ENCODE peak calls at places on chromosomes 7 and 10, in five cellular contexts. I is small intestine, G is GM23338, U is sigmoid colon, O is heart right ventricle. C is an unnamed sample.

GRCh38 chr7:109879429-109879828 is 1211.5 kb upstream of the LRRN3 start:
- DNase-seq in I (no peak), G (no peak), U (no peak), O (no peak), C (no peak)

GRCh38 chr7:69199048-69199447 is 399.2 kb upstream of the AUTS2 start:
- DNase-seq in I (no peak), G (no peak), U (no peak), O (no peak), C (peak; percentile 37)

GRCh38 chr10:124384142-124384541 is 34.6 kb downstream of the OAT start:
- DNase-seq in I (no peak), G (no peak), U (peak; percentile 28), O (no peak), C (no peak)

GRCh38 chr10:99337261-99337905 is 8.2 kb downstream of the CNNM1 start:
- DNase-seq in I (no peak), G (no peak), U (no peak), O (no peak), C (no peak)

GRCh38 chr10:69217119-69217754 is 2.9 kb upstream of the HKDC1 start:
- DNase-seq in I (peak; percentile 96), G (no peak), U (no peak), O (no peak), C (no peak)

GRCh38 chr7:30662431-30662939 is 19.8 kb downstream of the CRHR2 start:
- DNase-seq in I (no peak), G (no peak), U (no peak), O (no peak), C (no peak)

GRCh38 chr10:5234106-5234877 is 37.7 kb downstream of the AKR1C4 start:
- DNase-seq in I (peak; percentile 90), G (no peak), U (no peak), O (peak; percentile 5), C (no peak)

GRCh38 chr10:101073631-101074030 is 11.8 kb downstream of the KAZALD1 start:
- DNase-seq in I (no peak), G (peak; percentile 63), U (no peak), O (no peak), C (no peak)

GRCh38 chr7:91789558-91789957 is 90.9 kb downstream of the MTERF1 start:
- DNase-seq in I (no peak), G (no peak), U (no peak), O (no peak), C (no peak)

GRCh38 chr7:152504367-152504766 is 68.6 kb upstream of the KMT2C start:
- DNase-seq in I (no peak), G (no peak), U (no peak), O (no peak), C (no peak)

GRCh38 chr7:5997210-5997808 is 11.5 kb downstream of the PMS2 start:
- DNase-seq in I (peak; percentile 78), G (peak; percentile 67), U (no peak), O (peak; percentile 60), C (no peak)

GRCh38 chr10:121910673-121911420 is 17.0 kb downstream of the ATE1 start:
- DNase-seq in I (no peak), G (no peak), U (no peak), O (no peak), C (no peak)

GRCh38 chr7:92754756-92755581 is 81.4 kb downstream of the CDK6 start:
- DNase-seq in I (no peak), G (no peak), U (no peak), O (no peak), C (no peak)

GRCh38 chr10:102630663-102631062 is 13.6 kb upstream of the TRIM8 start:
- DNase-seq in I (no peak), G (no peak), U (peak; percentile 35), O (no peak), C (no peak)

GRCh38 chr7:43674559-43675436 is 54.5 kb downstream of the COA1 start:
- DNase-seq in I (peak; percentile 79), G (no peak), U (no peak), O (no peak), C (no peak)

GRCh38 chr7:129843365-129843898 is 109.3 kb downstream of the UBE2H start:
- DNase-seq in I (no peak), G (peak; percentile 91), U (no peak), O (no peak), C (no peak)

GRCh38 chr7:94696981-94697670 is 41.2 kb upstream of the SGCE start:
- DNase-seq in I (peak; percentile 15), G (no peak), U (peak; percentile 86), O (peak; percentile 46), C (no peak)

GRCh38 chr7:69615696-69616095 is 17.4 kb downstream of the AUTS2 start:
- DNase-seq in I (no peak), G (no peak), U (no peak), O (no peak), C (no peak)

GRCh38 chr7:31517103-31517502 is 3.2 kb downstream of the ITPRID1 start:
- DNase-seq in I (no peak), G (no peak), U (no peak), O (no peak), C (no peak)

GRCh38 chr7:94237417-94237816 is 157.3 kb upstream of the COL1A2 start:
- DNase-seq in I (no peak), G (no peak), U (no peak), O (no peak), C (no peak)

GRCh38 chr10:52583341-52583740 is 189.2 kb downstream of the MBL2 start:
- DNase-seq in I (no peak), G (no peak), U (no peak), O (no peak), C (no peak)

GRCh38 chr7:4834601-4835397 is 27.0 kb downstream of the PAPOLB start:
- DNase-seq in I (no peak), G (no peak), U (peak; percentile 55), O (no peak), C (no peak)

GRCh38 chr10:18610517-18610916 is 40.9 kb downstream of the NSUN6 start:
- DNase-seq in I (peak; percentile 90), G (no peak), U (no peak), O (no peak), C (no peak)

GRCh38 chr10:114397651-114398145 is 6.6 kb downstream of the AFAP1L2 start:
- DNase-seq in I (peak; percentile 38), G (no peak), U (peak; percentile 74), O (no peak), C (no peak)

GRCh38 chr10:8449909-8450308 is 395.4 kb downstream of the GATA3 start:
- DNase-seq in I (no peak), G (no peak), U (no peak), O (no peak), C (no peak)

GRCh38 chr7:38224392-38224791 is 46.3 kb downstream of the STARD3NL start:
- DNase-seq in I (no peak), G (no peak), U (no peak), O (no peak), C (no peak)

GRCh38 chr7:139845443-139845805 is 16.4 kb downstream of the TBXAS1 start:
- DNase-seq in I (no peak), G (no peak), U (no peak), O (no peak), C (no peak)

GRCh38 chr7:84123903-84124573 is 70.6 kb downstream of the SEMA3A start:
- DNase-seq in I (no peak), G (peak; percentile 46), U (no peak), O (no peak), C (no peak)

GRCh38 chr7:2738766-2739549 is 51.0 kb downstream of the AMZ1 start:
- DNase-seq in I (no peak), G (no peak), U (peak; percentile 69), O (no peak), C (no peak)

GRCh38 chr10:69043931-69044531 is 43.9 kb upstream of the SRGN start:
- DNase-seq in I (peak; percentile 34), G (no peak), U (no peak), O (no peak), C (peak; percentile 11)

GRCh38 chr10:119522747-119523426 is 19.6 kb downstream of the RGS10 start:
- DNase-seq in I (no peak), G (no peak), U (no peak), O (no peak), C (no peak)

GRCh38 chr10:12981570-12981969 is 19.9 kb downstream of the CCDC3 start:
- DNase-seq in I (no peak), G (no peak), U (no peak), O (no peak), C (no peak)

DNA sequence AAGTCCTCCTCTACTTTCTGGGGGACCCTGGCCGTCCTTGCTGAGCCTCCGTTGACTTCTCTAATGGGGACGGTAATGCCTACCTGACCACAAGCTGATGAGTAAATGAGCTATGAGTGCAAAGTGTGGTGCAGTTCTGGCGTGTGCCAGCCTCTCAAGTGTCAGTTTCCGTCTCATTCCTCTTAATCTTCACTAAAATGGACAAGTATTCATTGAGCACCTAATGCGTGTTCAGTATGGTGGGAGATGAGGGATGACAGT is 623 bp upstream of the HERPUD2 start:
- DNase-seq in I (peak; percentile 19), G (no peak), U (no peak), O (no peak), C (no peak)
- H3K27ac ChIP-seq in I (peak overlapping the region; percentile 97), G (peak overlapping the region; percentile 92), U (peak overlapping the region; percentile 92), O (peak overlapping the region; percentile 93), C (peak overlapping the region; percentile 98)

GRCh38 chr7:100878013-100878412 is 3.1 kb downstream of the SRRT start:
- DNase-seq in I (no peak), G (no peak), U (no peak), O (no peak), C (no peak)

GRCh38 chr7:100874577-100875355 is at the start of gene SRRT:
- DNase-seq in I (peak; percentile 98), G (peak; percentile 100), U (peak; percentile 99), O (peak; percentile 99), C (peak; percentile 97)

GRCh38 chr7:100874300-100874576 is 665 bp upstream of the SRRT start:
- DNase-seq in I (no peak), G (peak; percentile 35), U (no peak), O (no peak), C (no peak)

GRCh38 chr7:100875356-100875751 is 451 bp downstream of the SRRT start:
- DNase-seq in I (peak; percentile 33), G (peak; percentile 59), U (peak; percentile 82), O (no peak), C (no peak)

GRCh38 chr7:100873599-100874299 is 1.2 kb upstream of the SRRT start:
- DNase-seq in I (no peak), G (no peak), U (no peak), O (no peak), C (no peak)
- H3K4me1 ChIP-seq in I (peaks cover 14% of the 10 kb centered on the region), G (peaks cover 8% of the 10 kb centered on the region), U (peaks cover 35% of the 10 kb centered on the region), O (peaks cover 44% of the 10 kb centered on the region), C (peaks cover 27% of the 10 kb centered on the region)

GRCh38 chr10:42950606-42951485 is 126.0 kb upstream of the RET start:
- DNase-seq in I (no peak), G (no peak), U (peak; percentile 52), O (no peak), C (no peak)
- H3K4me3 ChIP-seq in I (no peak overlapping the region), G (peak overlapping the region; percentile 66), U (no peak overlapping the region), O (no peak overlapping the region), C (no peak overlapping the region)

GRCh38 chr7:22435105-22435504 is 64.9 kb downstream of the STEAP1B start:
- DNase-seq in I (no peak), G (no peak), U (no peak), O (no peak), C (no peak)
- H3K27ac ChIP-seq in I (no peak overlapping the region), G (no peak overlapping the region), U (no peak overlapping the region), O (no peak overlapping the region), C (no peak overlapping the region)

GRCh38 chr7:134897936-134898335 is 88.4 kb upstream of the AGBL3 start:
- DNase-seq in I (no peak), G (no peak), U (no peak), O (no peak), C (no peak)
- H3K4me1 ChIP-seq in I (no peaks in the 10 kb centered on the region), G (peaks cover 2% of the 10 kb centered on the region), U (peaks cover 55% of the 10 kb centered on the region), O (peaks cover 52% of the 10 kb centered on the region), C (no peaks in the 10 kb centered on the region)